ENCODE peak calls at places on chromosomes 7 and 10, in five cellular contexts. V is PC-9, Z is natural killer cell, T is tibial artery, X is astrocyte of the spinal cord. I is an unnamed sample.

GRCh38 chr7:99326408-99326782 is 697 bp downstream of the ARPC1A start:
- DNase-seq in V (no peak), Z (no peak), X (no peak), T (no peak), I (no peak)

GRCh38 chr7:134866581-134866980 is 87.1 kb downstream of the CALD1 start:
- DNase-seq in T (no peak), X (peak; percentile 54), Z (no peak), V (no peak), I (no peak)

GRCh38 chr10:8061274-8062211 is 7.1 kb downstream of the GATA3 start:
- DNase-seq in V (no peak), Z (peak; percentile 60), X (no peak), T (no peak), I (no peak)

GRCh38 chr7:102415685-102416225 is 17.6 kb upstream of the ORAI2 start:
- DNase-seq in X (no peak), V (no peak), Z (peak; percentile 78), T (no peak), I (no peak)

GRCh38 chr7:30159698-30160143 is 24.9 kb downstream of the MTURN start:
- DNase-seq in Z (no peak), X (peak; percentile 49), V (no peak), T (no peak), I (no peak)

GRCh38 chr10:133000648-133001047 is 58.3 kb upstream of the CFAP46 start:
- DNase-seq in V (no peak), Z (no peak), T (no peak), X (no peak), I (no peak)

GRCh38 chr7:101099969-101100781 is 14.9 kb downstream of the TRIM56 start:
- DNase-seq in V (peak; percentile 98), Z (peak; percentile 33), X (peak; percentile 99), T (peak; percentile 99), I (no peak)

GRCh38 chr10:11440250-11441150 is 170.9 kb downstream of the USP6NL start:
- DNase-seq in X (no peak), T (no peak), Z (no peak), V (no peak), I (no peak)

GRCh38 chr10:110919971-110920881 is 822 bp downstream of the SHOC2 start:
- DNase-seq in V (peak; percentile 19), X (peak; percentile 42), Z (peak; percentile 25), T (peak; percentile 75), I (no peak)

GRCh38 chr10:132981173-132981555 is 38.8 kb upstream of the CFAP46 start:
- DNase-seq in T (no peak), X (no peak), Z (no peak), V (no peak), I (no peak)

GRCh38 chr7:148398844-148399365 is 191.7 kb upstream of the C7orf33 start:
- DNase-seq in T (no peak), V (no peak), Z (no peak), X (no peak), I (no peak)

GRCh38 chr7:146503844-146504243 is 387.2 kb downstream of the CNTNAP2 start:
- DNase-seq in Z (no peak), T (no peak), V (no peak), X (no peak), I (no peak)

GRCh38 chr10:83606275-83606674 is 533.0 kb upstream of the GHITM start:
- DNase-seq in X (peak; percentile 26), T (no peak), Z (no peak), V (no peak), I (no peak)

GRCh38 chr10:34969171-34969570 is 121.0 kb downstream of the CUL2 start:
- DNase-seq in Z (no peak), T (no peak), X (no peak), V (no peak), I (no peak)

DNA sequence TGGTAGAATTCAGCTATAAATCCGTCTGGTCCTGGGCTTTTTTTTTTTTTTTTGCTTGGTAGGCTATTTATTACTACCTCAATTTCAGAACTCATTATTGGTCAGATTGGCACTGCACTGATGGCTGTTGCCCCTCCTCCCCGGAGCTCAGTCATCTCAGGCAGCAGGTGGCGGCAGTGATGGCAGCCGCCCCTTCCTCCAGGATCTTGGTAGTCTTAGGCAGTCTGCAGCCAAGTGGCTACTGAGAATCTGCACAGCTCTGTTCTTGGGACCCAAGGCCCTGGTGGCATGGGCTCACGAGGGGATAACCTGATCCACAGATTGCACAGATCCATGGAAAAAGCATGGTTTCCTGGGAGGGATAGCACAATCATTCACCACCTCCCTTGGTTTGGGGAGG is 77.9 kb downstream of the GPR85 start:
- DNase-seq in T (no peak), Z (no peak), V (no peak), X (no peak), I (no peak)
- TF ChIP-seq CTCF in T (no peak), Z (no peak), V (no peak), X (no peak), I (no peak)

GRCh38 chr10:6136215-6137201 is 47.7 kb downstream of the RBM17 start:
- DNase-seq in T (no peak), X (peak; percentile 68), V (no peak), Z (no peak), I (no peak)
- TF ChIP-seq CTCF in T (no peak), X (no peak), V (no peak), Z (no peak), I (no peak)

DNA sequence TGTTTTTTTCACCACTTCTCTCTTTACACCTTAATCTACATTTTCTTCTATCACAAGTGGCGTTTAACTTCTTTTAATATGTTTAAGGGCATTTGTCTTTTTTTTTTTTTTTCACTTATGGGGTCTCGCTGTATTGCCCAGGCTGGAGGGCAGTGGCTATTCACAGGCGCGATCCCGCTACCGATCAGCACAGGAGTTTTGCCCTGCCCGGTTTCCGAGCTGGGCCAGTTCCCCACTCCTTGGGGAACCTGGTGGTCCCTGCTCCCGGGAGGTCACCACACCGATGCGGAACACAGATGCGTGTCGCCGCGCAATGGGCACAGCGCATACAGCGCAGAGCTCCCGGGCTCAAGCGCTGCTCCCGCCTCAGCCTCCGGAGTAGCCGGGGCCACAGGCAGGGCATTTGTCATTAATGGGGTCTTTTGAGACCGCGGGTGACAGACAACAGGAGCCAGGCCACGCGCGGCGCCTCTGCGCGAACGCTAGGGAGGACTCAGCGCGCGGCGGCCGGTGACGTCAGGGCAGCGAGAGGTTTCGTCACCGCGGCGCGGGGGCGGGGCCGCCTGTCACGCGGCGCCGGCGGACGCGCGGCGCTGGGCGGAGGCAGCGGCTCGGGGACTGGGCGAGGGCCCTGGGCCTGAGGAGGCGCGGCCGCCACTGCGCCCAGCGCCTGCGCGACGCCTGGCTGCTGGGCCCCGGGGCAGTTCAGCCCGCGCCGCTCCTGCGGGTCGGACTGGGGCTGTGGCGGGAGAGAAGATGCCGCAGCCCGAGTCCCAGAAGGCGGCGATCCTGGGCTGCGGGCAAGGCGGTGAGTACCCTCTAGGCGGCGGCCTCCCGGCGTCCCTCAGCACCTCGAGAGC is at the start of gene GALNT11:
- DNase-seq in T (peak; percentile 91), X (peak; percentile 79), V (peak; percentile 89), Z (peak; percentile 95), I (peak; percentile 67)
- TF ChIP-seq CTCF in T (peak; percentile 32), X (peak; percentile 40), V (peak; percentile 36), Z (no peak), I (peak; percentile 23)

DNA sequence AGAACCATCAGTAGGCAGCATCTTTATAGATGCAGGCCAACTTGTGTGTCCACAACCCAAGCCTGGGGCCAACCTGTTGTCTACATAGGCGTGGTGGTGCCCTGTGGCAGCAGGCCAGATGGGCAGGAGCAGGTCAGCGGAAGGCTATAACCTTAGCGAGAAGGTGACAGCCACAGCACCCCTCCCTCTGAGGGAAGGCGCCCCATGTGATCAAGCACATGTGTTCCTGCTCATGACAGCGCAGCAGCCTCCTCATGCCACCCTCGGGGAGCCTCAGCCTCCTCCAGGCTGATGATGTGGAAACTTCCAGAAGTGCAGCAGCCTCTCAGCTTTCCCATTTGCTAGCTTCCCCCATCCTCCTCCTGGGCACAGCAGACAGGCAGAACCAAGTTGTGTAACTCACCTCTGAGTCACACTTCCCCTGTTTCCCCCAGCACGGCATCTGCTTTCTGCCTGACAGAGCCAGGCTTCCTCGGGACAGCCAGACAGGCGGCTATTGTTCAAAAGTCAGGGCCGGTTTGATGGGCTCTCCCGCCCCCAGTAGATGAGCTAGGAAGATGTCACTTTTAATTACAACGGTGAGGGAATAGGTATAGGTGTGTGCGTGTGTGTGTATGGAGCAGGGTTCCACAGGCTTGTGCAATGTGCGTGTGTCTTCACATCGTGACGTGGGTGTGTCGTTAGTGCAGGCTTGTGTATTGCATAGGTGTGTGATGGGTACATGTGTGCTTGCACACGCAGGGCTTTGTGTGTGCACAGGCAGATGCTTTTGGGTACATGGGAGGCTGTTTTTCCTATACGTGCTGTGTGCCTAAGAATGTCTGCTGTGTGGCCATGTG is 311.9 kb upstream of the ZMIZ1 start:
- DNase-seq in V (peak; percentile 86), T (peak; percentile 94), X (peak; percentile 94), Z (peak; percentile 24), I (no peak)
- TF ChIP-seq CTCF in V (no peak), T (peak; percentile 7), X (no peak), Z (no peak), I (no peak)

GRCh38 chr7:74655324-74655723 is 2.2 kb upstream of the GTF2I start:
- DNase-seq in T (no peak), X (no peak), Z (no peak), V (no peak), I (no peak)

GRCh38 chr7:74656911-74657691 is 417 bp upstream of the GTF2I start:
- DNase-seq in V (peak; percentile 99), Z (peak; percentile 96), T (peak; percentile 98), X (peak; percentile 98), I (peak; percentile 70)

GRCh38 chr7:74657692-74658170 is at the start of gene GTF2I:
- DNase-seq in Z (no peak), V (no peak), X (no peak), T (peak; percentile 71), I (no peak)

GRCh38 chr7:74655785-74656420 is 1.6 kb upstream of the GTF2I start:
- DNase-seq in V (no peak), Z (no peak), X (peak; percentile 37), T (no peak), I (no peak)

DNA sequence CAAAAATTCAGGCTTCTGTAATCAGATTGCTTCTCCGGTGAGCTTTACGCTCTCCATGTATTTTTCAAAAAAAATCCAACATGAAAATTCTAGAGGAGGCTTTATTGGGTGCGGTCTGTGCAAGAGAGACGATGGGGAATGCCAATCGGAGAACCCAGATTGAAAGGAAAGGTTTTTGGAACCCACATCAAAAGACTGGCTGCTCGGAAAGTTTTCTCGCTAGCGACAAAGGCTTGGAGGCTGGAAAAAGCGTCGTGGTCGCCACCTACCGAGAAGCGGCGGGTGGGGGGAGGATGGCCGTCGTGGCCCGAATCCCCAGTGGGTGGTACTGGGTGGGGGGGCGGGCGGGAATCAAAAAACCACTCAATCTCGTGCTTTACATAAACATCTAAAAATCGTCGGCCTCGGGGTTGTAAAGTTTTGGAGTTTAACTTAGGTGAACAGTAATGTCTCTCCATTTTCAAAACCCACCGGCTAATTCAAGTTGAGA is 1.1 kb upstream of the GTF2I start:
- DNase-seq in X (peak; percentile 43), V (peak; percentile 49), T (peak; percentile 75), Z (no peak), I (no peak)
- TF ChIP-seq CTCF in X (no peak), V (no peak), T (no peak), Z (no peak), I (peak; percentile 46)

GRCh38 chr10:122373108-122373507 is 1.4 kb upstream of the PLEKHA1 start:
- DNase-seq in Z (no peak), V (no peak), X (no peak), T (no peak), I (no peak)

GRCh38 chr10:122374859-122375721 is 582 bp downstream of the PLEKHA1 start:
- DNase-seq in Z (peak; percentile 83), X (peak; percentile 66), V (peak; percentile 67), T (peak; percentile 80), I (no peak)

GRCh38 chr10:122375761-122376160 is 1.3 kb downstream of the PLEKHA1 start:
- DNase-seq in V (no peak), X (no peak), T (no peak), Z (no peak), I (no peak)

GRCh38 chr10:122373713-122374112 is 795 bp upstream of the PLEKHA1 start:
- DNase-seq in V (peak; percentile 38), Z (no peak), T (no peak), X (peak; percentile 28), I (no peak)

GRCh38 chr10:122374246-122374858 is at the start of gene PLEKHA1:
- DNase-seq in Z (peak; percentile 90), T (peak; percentile 98), X (peak; percentile 97), V (peak; percentile 91), I (peak; percentile 50)
- TF ChIP-seq CTCF in Z (no peak), T (peak; percentile 24), X (no peak), V (no peak), I (no peak)

I was measured in D721Med.